ENCODE peak calls at places on chromosomes 12 and 14, in seven cellular contexts. O is mesendoderm, S is IMR-90, C is H1, A is H9, F is neuronal stem cell, W is trophoblast cell. J is an unnamed sample.

GRCh38 chr12:3061129-3061857 is 15.9 kb upstream of the TSPAN9 start:
- DNase-seq in O (no peak), S (peak), C (no peak), A (no peak), F (no peak), W (no peak), J (peak)

GRCh38 chr12:94534278-94534677 is 74.6 kb upstream of the CEP83 start:
- DNase-seq in O (no peak), S (no peak), C (no peak), A (no peak), F (no peak), W (no peak), J (no peak)

GRCh38 chr14:94557327-94557726 is 3.9 kb upstream of the SERPINA4 start:
- DNase-seq in O (no peak), S (no peak), C (no peak), A (no peak), F (no peak), W (no peak), J (no peak)

GRCh38 chr12:104333692-104334255 is 30.2 kb downstream of the EID3 start:
- DNase-seq in O (no peak), S (no peak), C (no peak), A (no peak), F (no peak), W (no peak), J (no peak)

GRCh38 chr12:96445743-96446655 is 43.4 kb upstream of the CFAP54 start:
- DNase-seq in O (peak), S (peak), C (no peak), A (no peak), F (no peak), W (no peak), J (peak)

GRCh38 chr14:100323121-100323941 is at the start of gene SLC25A47:
- DNase-seq in O (no peak), S (no peak), C (no peak), A (no peak), F (no peak), W (no peak), J (no peak)

GRCh38 chr14:51395361-51395849 is 155.4 kb downstream of the TMX1 start:
- DNase-seq in O (peak), S (peak), C (no peak), A (peak), F (no peak), W (no peak), J (peak)

GRCh38 chr14:100849432-100849831 is 23.5 kb downstream of the MEG3 start:
- DNase-seq in O (no peak), S (peak), C (no peak), A (no peak), F (no peak), W (no peak), J (peak)

GRCh38 chr14:34119107-34119858 is 168.4 kb upstream of the EGLN3 start:
- DNase-seq in O (no peak), S (no peak), C (no peak), A (no peak), F (no peak), W (no peak), J (no peak)

GRCh38 chr14:79949906-79950305 is 261.4 kb downstream of the DIO2 start:
- DNase-seq in O (no peak), S (peak), C (no peak), A (no peak), F (no peak), W (no peak), J (no peak)

GRCh38 chr14:52472728-52473127 is 79.6 kb downstream of the TXNDC16 start:
- DNase-seq in O (no peak), S (no peak), C (no peak), A (no peak), F (no peak), W (no peak), J (no peak)

GRCh38 chr14:51704465-51705050 is 52.8 kb downstream of the FRMD6 start:
- DNase-seq in O (peak), S (no peak), C (no peak), A (peak), F (no peak), W (no peak), J (no peak)

GRCh38 chr14:50045039-50045711 is 71.2 kb downstream of the VCPKMT start:
- DNase-seq in O (no peak), S (peak), C (no peak), A (no peak), F (no peak), W (peak), J (peak)

GRCh38 chr12:43556057-43556456 is 4.1 kb upstream of the ADAMTS20 start:
- DNase-seq in O (no peak), S (no peak), C (no peak), A (no peak), F (no peak), W (no peak), J (no peak)

GRCh38 chr14:20631023-20631820 is 10.3 kb downstream of the OR6S1 start:
- DNase-seq in O (peak), S (peak), C (no peak), A (peak), F (no peak), W (no peak), J (peak)

GRCh38 chr14:80427101-80427500 is 215.8 kb upstream of the DIO2 start:
- DNase-seq in O (no peak), S (peak), C (no peak), A (no peak), F (no peak), W (no peak), J (peak)

DNA sequence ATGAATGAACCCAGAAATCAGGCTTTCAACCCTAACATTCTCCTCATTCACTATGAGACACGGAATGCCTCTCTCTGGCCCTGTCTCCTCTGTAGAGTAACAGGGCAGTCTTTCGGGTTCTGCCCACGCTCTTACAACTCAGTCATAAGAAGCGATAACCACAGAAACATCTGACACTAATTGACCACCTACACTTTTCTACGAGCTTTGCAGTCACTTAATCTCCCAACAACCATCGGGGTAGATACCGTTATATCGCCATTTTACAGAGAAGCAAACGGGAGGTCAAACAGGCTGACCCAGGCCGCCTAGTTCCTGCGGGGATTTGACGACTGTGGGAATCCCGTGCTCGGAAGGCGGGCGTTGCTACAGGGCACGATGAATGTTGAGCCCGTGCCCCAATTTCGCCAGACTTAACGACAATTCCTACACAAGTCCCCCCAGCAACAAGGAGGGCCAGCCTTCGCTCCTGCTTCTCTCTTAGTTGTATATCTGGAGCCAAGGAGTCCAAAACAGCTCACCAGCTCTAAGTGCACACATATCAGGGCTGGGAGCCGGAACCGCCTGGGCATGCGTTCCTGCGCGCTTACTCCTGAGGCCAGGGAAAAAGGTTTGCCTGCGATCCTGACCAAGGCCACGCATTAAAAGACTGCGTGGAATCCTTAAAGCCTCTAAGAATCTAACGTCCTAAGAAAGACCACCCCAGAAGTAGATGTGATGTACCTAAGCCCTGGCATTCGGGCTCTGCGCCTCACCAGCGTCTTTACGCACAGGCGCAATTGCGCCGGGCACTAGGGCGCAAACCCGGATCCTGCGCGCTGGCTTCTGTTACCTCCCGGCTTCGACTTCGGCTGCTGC is 38.7 kb upstream of the TBX5 start:
- DNase-seq in O (no peak), S (no peak), C (no peak), A (peak), F (no peak), W (no peak), J (peak)
- H3K18ac ChIP-seq in O (no peak), S (no peak), C (no peak), A (no peak), F (no peak), W (no peak), J (no peak)

DNA sequence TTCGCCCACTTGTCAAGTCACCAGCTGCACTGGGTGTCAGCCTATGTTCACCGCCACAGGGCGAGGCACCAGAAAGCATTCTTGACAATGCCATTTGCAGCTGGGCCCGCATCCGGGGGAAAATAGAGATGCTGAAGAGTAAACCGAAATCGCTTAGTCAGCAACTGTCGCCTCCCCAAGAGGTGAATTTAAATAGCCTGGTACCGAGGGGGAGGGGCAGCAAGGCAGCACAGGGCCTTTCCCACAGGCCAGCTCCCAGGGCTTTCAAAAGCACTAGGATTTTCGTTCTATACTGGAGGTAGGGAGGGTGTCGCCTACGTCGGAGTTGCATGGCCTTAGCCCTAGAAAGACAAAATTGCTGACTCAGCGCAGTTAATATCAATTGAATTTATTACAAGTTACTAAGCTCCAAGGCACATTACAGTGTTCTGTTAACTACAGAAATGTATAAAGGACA is 4.3 kb downstream of the IRF2BPL start:
- DNase-seq in O (peak), S (peak), C (no peak), A (peak), F (no peak), W (peak), J (peak)
- H3K9ac ChIP-seq in O (peak), S (peak), C (no peak), A (peak), F (no peak), W (no peak), J (peak)

DNA sequence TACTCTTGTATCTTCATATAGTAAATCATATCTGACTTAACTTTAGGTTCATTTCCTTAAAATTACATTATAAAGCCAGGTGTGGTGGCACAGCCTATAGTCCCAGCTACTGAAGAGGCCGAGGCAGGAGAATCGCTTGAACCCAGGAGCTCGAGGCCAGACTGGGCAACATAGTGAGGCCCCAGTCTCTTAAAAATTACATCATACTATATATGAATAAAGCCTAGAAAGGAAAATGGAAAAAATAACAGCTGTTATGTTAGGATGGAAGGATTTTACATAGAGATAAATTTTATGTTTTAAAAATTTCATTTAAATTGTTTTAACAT is 4.2 kb downstream of the HECTD1 start:
- DNase-seq in O (no peak), S (no peak), C (no peak), A (no peak), F (no peak), W (no peak), J (no peak)
- H3K18ac ChIP-seq in O (no peak), S (no peak), C (no peak), A (no peak), F (no peak), W (no peak), J (no peak)

DNA sequence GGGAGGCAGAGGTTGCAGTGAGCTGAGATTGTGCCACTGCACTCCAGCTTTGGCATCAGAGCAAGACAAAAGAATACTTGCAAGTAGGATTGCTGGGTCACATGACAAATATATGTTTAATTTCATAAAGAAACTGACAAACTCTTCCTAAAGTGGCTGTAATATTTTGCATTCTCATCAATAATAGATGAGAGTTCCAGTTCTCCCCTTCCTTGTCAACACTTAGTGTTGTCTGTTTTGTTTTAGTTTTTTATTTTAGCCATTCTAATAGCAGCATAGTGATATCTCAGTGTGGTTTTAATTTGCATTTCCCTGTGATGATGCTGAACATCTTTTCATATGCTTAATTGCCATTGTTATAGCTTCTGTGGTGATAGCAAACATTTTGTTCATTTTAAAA is 31.2 kb downstream of the SLC39A9 start:
- DNase-seq in O (no peak), S (no peak), C (no peak), A (no peak), F (no peak), W (no peak), J (no peak)
- H3K9ac ChIP-seq in O (no peak), S (no peak), C (no peak), A (no peak), F (no peak), W (no peak), J (no peak)

GRCh38 chr12:38887770-38888169 is 17.6 kb downstream of the CPNE8 start:
- DNase-seq in O (no peak), S (no peak), C (no peak), A (no peak), F (no peak), W (no peak), J (peak)
- H3K18ac ChIP-seq in O (no peak), S (no peak), C (no peak), A (no peak), F (no peak), W (no peak), J (no peak)

DNA sequence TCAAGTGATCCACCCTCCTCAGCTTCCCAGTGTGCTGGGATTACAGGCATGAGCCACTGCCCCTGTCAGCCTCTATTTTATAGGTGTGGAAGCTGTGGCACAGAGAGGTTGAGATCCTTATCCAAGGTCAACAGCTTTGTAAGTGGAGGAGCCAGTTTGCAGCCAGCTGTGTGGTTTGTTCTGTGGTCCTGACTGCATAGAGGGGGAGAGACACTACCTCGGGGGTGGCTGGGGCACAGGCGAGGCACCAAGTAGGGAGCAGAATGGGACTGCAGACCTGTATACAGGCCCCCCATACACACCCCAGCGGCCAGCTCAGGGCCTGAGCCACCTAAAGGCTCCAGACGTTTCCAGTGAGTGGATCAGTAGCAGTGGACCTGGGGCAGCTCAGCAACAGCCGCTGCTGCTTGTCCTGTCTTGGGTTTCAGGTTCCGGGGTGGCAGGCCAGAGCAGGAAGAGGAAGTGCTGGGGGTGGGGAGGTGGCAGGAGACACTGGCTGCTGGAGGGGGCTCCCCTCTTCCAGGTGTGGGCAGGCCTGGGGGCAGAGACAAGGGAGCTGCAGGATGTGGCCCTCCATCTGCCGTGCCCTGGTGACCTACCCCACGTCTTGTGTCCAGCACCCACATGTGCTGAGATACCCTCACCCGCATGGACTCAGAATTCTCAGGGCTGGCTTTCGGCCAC is 11.0 kb downstream of the ORAI1 start:
- DNase-seq in O (no peak), S (no peak), C (no peak), A (peak), F (no peak), W (no peak), J (no peak)
- H3K9ac ChIP-seq in O (no peak), S (peak), C (no peak), A (no peak), F (no peak), W (no peak), J (no peak)